ENCODE peak calls at places on chromosomes 6 and 20, in four cellular contexts. Z is endodermal cell, A is pancreas, B is AG10803. U is an unnamed sample.

GRCh38 chr6:129749749-129750120 is 39.8 kb upstream of the ARHGAP18 start:
- DNase-seq in Z (no peak), A (no peak), B (peak), U (peak)

GRCh38 chr20:8043687-8044278 is 24.2 kb upstream of the TMX4 start:
- DNase-seq in Z (no peak), A (no peak), B (peak), U (no peak)

GRCh38 chr6:122372647-122373046 is 26.8 kb upstream of the HSF2 start:
- DNase-seq in Z (no peak), A (no peak), B (no peak), U (no peak)

GRCh38 chr20:56859039-56859750 is 230.1 kb downstream of the TFAP2C start:
- DNase-seq in Z (no peak), A (no peak), B (no peak), U (no peak)

GRCh38 chr20:37976862-37977261 is 56.4 kb downstream of the TTI1 start:
- DNase-seq in Z (no peak), A (no peak), B (no peak), U (no peak)

GRCh38 chr6:23031986-23032385 is 462.6 kb downstream of the HDGFL1 start:
- DNase-seq in Z (no peak), A (no peak), B (peak), U (no peak)

GRCh38 chr6:20182926-20183521 is 29.2 kb downstream of the MBOAT1 start:
- DNase-seq in Z (no peak), A (peak), B (no peak), U (no peak)

GRCh38 chr6:53065266-53066058 is at the start of gene FBXO9:
- DNase-seq in Z (peak), A (peak), B (peak), U (no peak)

GRCh38 chr6:75609639-75610590 is 8.2 kb downstream of the SENP6 start:
- DNase-seq in Z (no peak), A (no peak), B (peak), U (no peak)

GRCh38 chr20:62368629-62369507 is 1.8 kb upstream of the LAMA5 start:
- DNase-seq in Z (peak), A (no peak), B (no peak), U (no peak)

GRCh38 chr6:149031545-149032317 is 284.9 kb downstream of the UST start:
- DNase-seq in Z (no peak), A (no peak), B (peak), U (peak)
- H3K4me3 ChIP-seq in Z (no peak), A (no peak), B (peak), U (no peak)

DNA sequence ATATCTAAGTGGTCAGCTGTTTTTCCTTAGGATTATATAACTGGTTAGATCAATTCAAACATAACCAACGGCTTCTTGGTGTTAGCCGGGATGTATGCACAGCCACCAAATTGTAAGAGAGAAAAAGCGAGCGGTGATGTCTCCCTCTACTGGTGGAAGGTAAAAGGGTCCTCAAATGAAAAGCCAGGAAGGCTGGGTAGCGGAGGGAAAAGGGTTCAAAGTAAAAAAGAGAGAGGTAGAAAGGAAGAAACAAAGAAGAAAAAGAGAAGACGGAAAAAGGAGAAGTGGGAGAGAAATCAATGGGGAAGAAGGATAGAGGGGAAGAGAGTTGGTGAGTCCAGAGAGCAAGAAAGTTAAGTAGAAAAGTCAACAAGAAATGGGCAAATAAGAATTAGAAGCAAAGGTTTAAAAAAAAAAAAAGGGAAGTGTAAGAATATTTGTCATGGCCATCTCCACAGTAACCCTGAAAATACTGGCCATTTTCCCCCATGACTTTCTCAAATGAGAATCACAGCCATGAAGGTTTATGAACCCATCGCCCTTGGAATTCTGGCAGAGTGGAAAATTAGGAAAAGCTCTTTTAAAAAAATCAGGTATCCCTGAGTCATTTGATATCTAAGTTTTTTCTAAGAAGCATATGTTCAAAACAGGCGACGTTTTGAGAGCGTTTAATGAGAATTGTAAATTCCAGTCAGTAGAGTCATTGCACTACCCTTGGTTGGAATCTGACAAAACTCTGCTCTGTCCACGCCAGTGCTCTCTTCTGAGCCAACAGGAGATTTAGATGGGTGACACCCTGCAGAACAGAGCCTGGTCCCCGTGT is 155.6 kb upstream of the SNX9 start:
- DNase-seq in Z (peak), A (peak), B (peak), U (peak)
- TF ChIP-seq CTCF in Z (peak), A (peak), B (peak), U (peak)

GRCh38 chr20:46895906-46896242 is 1.2 kb downstream of the EYA2 start:
- DNase-seq in Z (no peak), A (no peak), B (no peak), U (no peak)
- H3K4me3 ChIP-seq in Z (peak), A (no peak), B (peak), U (no peak)

GRCh38 chr6:151765444-151765886 is 42.0 kb upstream of the ESR1 start:
- DNase-seq in Z (peak), A (peak), B (peak), U (peak)
- TF ChIP-seq CTCF in Z (peak), A (peak), B (peak), U (peak)

GRCh38 chr6:107816818-107817217 is 7.3 kb downstream of the SCML4 start:
- DNase-seq in Z (no peak), A (peak), B (no peak), U (no peak)

GRCh38 chr6:107811591-107812218 is 12.4 kb downstream of the SCML4 start:
- DNase-seq in Z (peak), A (peak), B (peak), U (no peak)

GRCh38 chr6:107812370-107812769 is 11.7 kb downstream of the SCML4 start:
- DNase-seq in Z (peak), A (no peak), B (no peak), U (no peak)

GRCh38 chr6:107815846-107816245 is 8.3 kb downstream of the SCML4 start:
- DNase-seq in Z (peak), A (no peak), B (no peak), U (no peak)

GRCh38 chr6:107813555-107814194 is 10.4 kb downstream of the SCML4 start:
- DNase-seq in Z (peak), A (no peak), B (no peak), U (no peak)
- H3K4me3 ChIP-seq in Z (no peak), A (no peak), B (no peak), U (no peak)

GRCh38 chr20:58064411-58065010 is 163.9 kb downstream of the ANKRD60 start:
- DNase-seq in Z (peak), A (no peak), B (no peak), U (no peak)

GRCh38 chr20:58069796-58070663 is 158.4 kb downstream of the ANKRD60 start:
- DNase-seq in Z (peak), A (no peak), B (no peak), U (no peak)

GRCh38 chr20:58070664-58071499 is 157.6 kb downstream of the ANKRD60 start:
- DNase-seq in Z (peak), A (no peak), B (no peak), U (no peak)

GRCh38 chr20:58069207-58069606 is 159.2 kb downstream of the ANKRD60 start:
- DNase-seq in Z (peak), A (no peak), B (no peak), U (no peak)

GRCh38 chr20:58065508-58066361 is 162.7 kb downstream of the ANKRD60 start:
- DNase-seq in Z (peak), A (no peak), B (peak), U (no peak)
- TF ChIP-seq CTCF in Z (no peak), A (no peak), B (no peak), U (no peak)